ENCODE peak calls at places on chromosomes 13 and 19, in four cellular contexts. F is body of pancreas; S is brain microvascular endothelial cell; L is CD4-positive, CD25-positive, alpha-beta regulatory T cell. C is an unnamed sample. For H3K36me3, the result is how much of the 10 kb centered on the place peaks cover.

GRCh38 chr13:26628706-26629105 is 71.2 kb downstream of the WASF3 start:
- DNase-seq in F (no peak), S (peak), L (no peak), C (peak)

GRCh38 chr19:40633207-40633606 is 32.0 kb downstream of the LTBP4 start:
- DNase-seq in F (no peak), S (peak), L (no peak), C (peak)

GRCh38 chr13:76791290-76791664 is 94.9 kb downstream of the KCTD12 start:
- DNase-seq in F (no peak), S (no peak), L (no peak), C (peak)

GRCh38 chr19:5369962-5370367 is 29.4 kb upstream of the PTPRS start:
- DNase-seq in F (peak), S (peak), L (peak), C (peak)

GRCh38 chr13:42876270-42876714 is 94.9 kb downstream of the FAM216B start:
- DNase-seq in F (no peak), S (no peak), L (no peak), C (no peak)

GRCh38 chr13:70568571-70568970 is 460.3 kb upstream of the KLHL1 start:
- DNase-seq in F (peak), S (peak), L (peak), C (peak)

GRCh38 chr13:114157869-114158495 is 21.1 kb upstream of the CFAP97D2 start:
- DNase-seq in F (no peak), S (no peak), L (peak), C (no peak)

GRCh38 chr13:50393641-50394040 is 378.4 kb downstream of the KCNRG start:
- DNase-seq in F (no peak), S (peak), L (no peak), C (peak)

GRCh38 chr13:30679483-30680330 is 55.6 kb upstream of the ALOX5AP start:
- DNase-seq in F (no peak), S (peak), L (peak), C (peak)

GRCh38 chr19:58002384-58003152 is at the start of gene ZNF606:
- DNase-seq in F (peak), S (peak), L (peak), C (peak)

GRCh38 chr19:58350001-58350801 is 3.1 kb downstream of the A1BG start:
- DNase-seq in F (no peak), S (no peak), L (no peak), C (no peak)

GRCh38 chr19:7899751-7900352 is 3.8 kb upstream of the MAP2K7 start:
- DNase-seq in F (no peak), S (no peak), L (no peak), C (no peak)

GRCh38 chr19:45019187-45019586 is 17.9 kb downstream of the RELB start:
- DNase-seq in F (no peak), S (no peak), L (no peak), C (peak)

GRCh38 chr19:6267552-6268381 is 12.0 kb downstream of the MLLT1 start:
- DNase-seq in F (no peak), S (no peak), L (no peak), C (no peak)

GRCh38 chr13:58963321-58963720 is 1200.4 kb downstream of the DIAPH3 start:
- DNase-seq in F (no peak), S (no peak), L (no peak), C (no peak)

GRCh38 chr13:106530907-106531520 is 4.4 kb downstream of the EFNB2 start:
- DNase-seq in F (no peak), S (no peak), L (no peak), C (peak)

GRCh38 chr13:43132228-43132627 is 108.8 kb downstream of the DNAJC15 start:
- DNase-seq in F (peak), S (peak), L (peak), C (peak)

GRCh38 chr13:83881031-83881727 is 1.1 kb downstream of the SLITRK1 start:
- DNase-seq in F (no peak), S (no peak), L (no peak), C (no peak)

GRCh38 chr19:5048727-5049553 is 80.0 kb downstream of the KDM4B start:
- DNase-seq in F (no peak), S (peak), L (no peak), C (no peak)

GRCh38 chr19:38134538-38135149 is 89.4 kb downstream of the DPF1 start:
- DNase-seq in F (peak), S (peak), L (peak), C (peak)

GRCh38 chr13:71864094-71864980 is 2.7 kb downstream of the DACH1 start:
- DNase-seq in F (peak), S (peak), L (no peak), C (no peak)

GRCh38 chr19:31148671-31149070 is 200.6 kb downstream of the TSHZ3 start:
- DNase-seq in F (no peak), S (no peak), L (no peak), C (no peak)

GRCh38 chr19:33259532-33259931 is 33.9 kb upstream of the SLC7A10 start:
- DNase-seq in F (peak), S (no peak), L (no peak), C (no peak)
- H3K36me3 ChIP-seq in F (under half), S (under half), L (under half), C (under half)

GRCh38 chr19:2524361-2524839 is 48.5 kb downstream of the GADD45B start:
- DNase-seq in F (no peak), S (no peak), L (no peak), C (no peak)
- H3K4me3 ChIP-seq in F (no peak), S (no peak), L (no peak), C (no peak)

GRCh38 chr19:50042363-50043024 is 16.7 kb downstream of the ZNF473 start:
- DNase-seq in F (no peak), S (no peak), L (no peak), C (no peak)

GRCh38 chr19:50039968-50040367 is 14.2 kb downstream of the ZNF473 start:
- DNase-seq in F (no peak), S (no peak), L (no peak), C (peak)

GRCh38 chr19:50040967-50041366 is 15.2 kb downstream of the ZNF473 start:
- DNase-seq in F (peak), S (no peak), L (no peak), C (no peak)

GRCh38 chr19:50030937-50031336 is 5.1 kb downstream of the ZNF473 start:
- DNase-seq in F (no peak), S (no peak), L (no peak), C (no peak)

DNA sequence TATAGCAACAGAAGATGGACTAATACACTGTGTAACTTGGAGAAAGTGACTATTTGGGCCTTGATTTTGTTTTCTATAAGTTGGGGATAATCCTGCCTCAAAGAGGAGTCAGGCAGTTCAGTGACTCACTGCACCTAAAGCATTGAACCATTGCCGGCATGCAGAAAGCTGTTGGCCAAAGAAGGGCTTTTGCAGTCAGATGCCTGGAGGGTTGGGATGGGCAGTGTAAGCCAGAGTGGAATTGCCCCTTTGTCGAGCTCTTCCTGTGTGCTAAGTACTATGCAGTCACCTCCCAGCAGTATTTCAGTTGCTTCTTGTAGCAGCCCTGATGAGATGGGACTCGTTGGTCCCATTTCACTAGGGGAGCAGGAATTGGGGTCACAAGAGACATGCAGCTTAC is 11.1 kb downstream of the ZNF473 start:
- DNase-seq in F (no peak), S (no peak), L (no peak), C (peak)
- H3K36me3 ChIP-seq in F (under half), S (under half), L (half or more), C (under half)

DNA sequence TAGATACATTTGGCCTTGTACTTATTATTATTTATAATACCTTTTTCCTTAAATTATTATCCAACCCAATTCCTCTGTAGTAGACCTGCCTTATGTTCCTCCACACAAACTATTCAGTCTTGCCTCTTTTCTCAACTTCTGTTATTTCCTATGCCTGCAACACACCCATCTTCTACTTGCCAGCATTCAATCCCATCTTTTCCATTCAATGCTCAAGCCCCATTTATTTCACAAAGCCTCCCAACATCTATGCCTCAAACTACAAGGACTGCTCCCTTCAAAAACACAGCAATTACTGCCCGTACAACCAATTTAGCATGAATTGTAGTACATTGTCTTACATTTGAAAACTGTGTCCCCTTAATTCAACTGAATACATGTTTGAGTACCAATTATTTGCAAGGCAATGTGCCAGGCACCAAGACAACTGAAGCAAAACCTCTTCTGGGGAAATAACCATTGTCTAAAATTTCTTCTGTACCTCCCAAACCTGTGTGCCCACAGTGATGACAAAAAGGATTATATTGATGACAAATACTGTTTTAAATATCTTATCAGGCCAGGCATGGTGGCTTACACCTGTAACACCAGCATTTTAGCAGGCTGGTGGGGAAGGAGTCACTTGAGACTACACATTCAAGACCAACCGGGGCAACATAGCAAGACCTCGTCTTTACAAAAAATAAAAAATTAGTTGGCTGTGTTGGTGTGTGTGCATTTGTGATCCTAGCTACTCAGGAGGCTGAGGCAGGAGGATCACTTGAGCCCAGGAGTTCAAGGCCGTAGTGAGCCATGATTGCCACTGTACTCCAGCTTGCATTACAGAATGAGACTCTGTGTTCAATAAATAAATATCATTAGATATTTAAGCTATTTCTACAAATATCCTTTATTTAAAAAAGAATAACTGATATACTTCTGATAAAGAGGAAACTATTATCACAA is 35.1 kb downstream of the ELF1 start:
- DNase-seq in F (no peak), S (no peak), L (peak), C (peak)
- H3K4me3 ChIP-seq in F (no peak), S (no peak), L (peak), C (no peak)

C was measured in bronchial epithelial cell.